ENCODE peak calls at places on chromosomes 1 and 21, in ten cellular contexts. N is prostate gland, Q is colonic mucosa, Y is foreskin fibroblast, T is psoas muscle, G is heart left ventricle, O is DND-41, J is IMR-90, S is astrocyte of the spinal cord, Z is GM12865. X is an unnamed sample.

GRCh38 chr1:77671836-77672235 is 10.6 kb downstream of the ZZZ3 start:
- DNase-seq in T (no peak), N (no peak), S (no peak), Z (no peak), Y (peak), G (no peak), J (peak), Q (no peak), O (no peak), X (no peak)

GRCh38 chr1:7842517-7842916 is 10.3 kb downstream of the UTS2 start:
- DNase-seq in O (no peak), Q (no peak), Z (peak), S (no peak), T (no peak), J (no peak), Y (no peak), G (no peak), N (no peak), X (no peak)

GRCh38 chr21:27083144-27083543 is 116.3 kb upstream of the ADAMTS5 start:
- DNase-seq in G (no peak), Q (no peak), S (no peak), N (no peak), Y (no peak), O (no peak), Z (no peak), J (no peak), T (no peak), X (no peak)

GRCh38 chr1:234372011-234372757 is 1.1 kb upstream of the COA6 start:
- DNase-seq in N (no peak), T (no peak), S (no peak), O (no peak), Z (no peak), J (no peak), Y (no peak), Q (no peak), G (no peak), X (no peak)

GRCh38 chr1:111490220-111490619 is 13.2 kb downstream of the ADORA3 start:
- DNase-seq in N (no peak), T (no peak), Z (no peak), J (no peak), Y (no peak), O (no peak), G (no peak), S (no peak), Q (no peak), X (no peak)

GRCh38 chr1:24711329-24711728 is 33.9 kb upstream of the CLIC4 start:
- DNase-seq in S (no peak), O (no peak), G (no peak), Z (no peak), Q (no peak), J (no peak), T (no peak), Y (no peak), N (no peak), X (no peak)

GRCh38 chr1:234891427-234891826 is 237.2 kb downstream of the TOMM20 start:
- DNase-seq in Q (no peak), S (no peak), J (no peak), Z (no peak), O (no peak), N (no peak), G (no peak), T (no peak), Y (no peak), X (no peak)

GRCh38 chr1:207128336-207128921 is 24.4 kb downstream of the C4BPA start:
- DNase-seq in S (no peak), N (no peak), G (no peak), Y (no peak), J (no peak), T (no peak), Z (no peak), O (no peak), Q (no peak), X (no peak)

GRCh38 chr1:172383541-172383940 is 36.9 kb upstream of the C1orf105 start:
- DNase-seq in J (peak), Y (peak), Q (no peak), O (no peak), N (no peak), G (no peak), S (peak), T (no peak), Z (no peak), X (no peak)

GRCh38 chr21:38139380-38140168 is 117.2 kb upstream of the KCNJ15 start:
- DNase-seq in G (no peak), J (peak), T (no peak), O (no peak), N (peak), Y (peak), Q (no peak), S (peak), Z (no peak), X (no peak)

GRCh38 chr1:187383366-187383765 is 554.6 kb downstream of the PLA2G4A start:
- DNase-seq in T (no peak), J (no peak), Y (no peak), G (no peak), Z (no peak), Q (no peak), S (no peak), N (no peak), O (no peak), X (no peak)

GRCh38 chr1:47757226-47757975 is 239.8 kb downstream of the TRABD2B start:
- DNase-seq in Q (no peak), G (no peak), Z (no peak), J (no peak), N (no peak), Y (no peak), S (no peak), T (no peak), O (no peak), X (no peak)

GRCh38 chr1:173417563-173417962 is 59.6 kb upstream of the PRDX6 start:
- DNase-seq in S (no peak), Q (no peak), J (no peak), G (no peak), T (no peak), N (no peak), Y (no peak), Z (peak), O (no peak), X (no peak)

GRCh38 chr1:78483903-78484302 is 6.9 kb upstream of the PTGFR start:
- DNase-seq in G (no peak), N (no peak), Y (peak), T (peak), Q (no peak), S (no peak), J (peak), O (no peak), Z (no peak), X (no peak)

GRCh38 chr1:25896266-25896665 is 10.0 kb downstream of the STMN1 start:
- DNase-seq in Z (no peak), G (no peak), Q (no peak), N (no peak), O (peak), J (peak), S (peak), Y (peak), T (no peak), X (no peak)

GRCh38 chr21:36126166-36126565 is 8.7 kb upstream of the CBR3 start:
- DNase-seq in O (no peak), G (no peak), T (no peak), J (peak), Q (peak), Y (peak), S (no peak), N (peak), Z (no peak), X (no peak)

GRCh38 chr1:234315091-234315541 is 58.1 kb upstream of the COA6 start:
- DNase-seq in S (peak), Q (no peak), G (no peak), N (no peak), J (peak), Y (peak), Z (peak), O (peak), T (no peak), X (no peak)

GRCh38 chr1:16351994-16352841 is at the start of gene FBXO42:
- DNase-seq in J (peak), Y (peak), Z (peak), Q (peak), N (peak), T (peak), O (peak), S (peak), G (peak), X (peak)

GRCh38 chr1:151540021-151540981 is at the start of gene TUFT1:
- DNase-seq in Z (peak), N (peak), G (peak), T (peak), S (peak), O (peak), Q (peak), J (peak), Y (peak), X (no peak)

GRCh38 chr1:40143891-40144575 is 17.2 kb upstream of the RLF start:
- DNase-seq in Z (peak), T (no peak), Y (peak), Q (peak), J (peak), O (peak), S (peak), N (peak), G (peak), X (peak)

GRCh38 chr1:94658221-94658620 is 116.7 kb upstream of the F3 start:
- DNase-seq in S (peak), Y (peak), Q (no peak), Z (no peak), O (no peak), J (peak), G (peak), N (no peak), T (no peak), X (peak)

GRCh38 chr1:165443539-165444289 is 1.2 kb downstream of the RXRG start:
- DNase-seq in S (no peak), J (no peak), T (peak), G (no peak), O (no peak), Q (no peak), N (no peak), Z (no peak), Y (no peak), X (no peak)

GRCh38 chr1:115098979-115099692 is 9.8 kb upstream of the TSPAN2 start:
- DNase-seq in Y (peak), G (peak), T (no peak), S (peak), J (peak), Q (peak), Z (peak), O (peak), N (peak), X (peak)

GRCh38 chr1:91851130-91852010 is 34.6 kb downstream of the TGFBR3 start:
- DNase-seq in T (peak), O (no peak), N (peak), Z (no peak), Q (peak), S (peak), Y (peak), G (peak), J (peak), X (no peak)
- H3K4me3 ChIP-seq in T (peak), O (no peak), N (no peak), Z (no peak), Q (no peak), S (peak), Y (peak), G (peak), J (peak), X (no peak)

DNA sequence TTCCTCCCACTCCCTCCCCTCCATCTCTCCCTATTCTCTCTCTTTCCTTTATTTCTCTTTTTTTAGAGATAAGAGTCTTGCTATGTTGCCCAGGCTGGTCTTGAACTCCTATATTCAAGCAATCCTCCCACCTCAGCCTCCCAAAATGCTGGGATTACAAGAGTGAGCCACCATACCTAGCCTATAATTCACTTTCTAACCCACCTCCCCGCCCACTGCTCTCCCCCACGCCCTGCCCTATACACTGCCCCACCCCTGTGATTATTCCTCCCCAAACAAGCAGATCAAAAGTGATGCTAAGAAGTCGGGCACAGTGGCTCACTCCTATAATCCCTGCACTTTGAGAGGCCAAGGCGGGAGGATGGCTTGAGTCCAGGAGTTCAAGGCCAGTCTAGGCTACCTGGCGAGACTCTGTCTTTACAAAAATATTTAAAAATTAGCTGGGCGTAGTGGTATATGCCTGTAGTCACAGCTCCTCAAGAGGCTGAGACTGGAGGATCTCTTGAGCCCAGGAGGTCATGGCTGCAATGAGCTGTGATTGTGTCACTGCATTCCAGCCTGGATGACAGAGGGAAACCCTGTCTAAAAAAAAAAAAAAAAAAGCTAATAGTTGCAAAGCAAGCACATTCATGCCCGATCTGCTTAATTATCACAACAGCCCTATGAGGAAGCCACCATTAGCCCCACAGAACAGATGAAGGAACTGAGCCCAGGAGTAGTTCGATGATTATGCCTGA is 12.8 kb upstream of the E2F2 start:
- DNase-seq in O (no peak), Z (no peak), T (no peak), Q (no peak), J (peak), G (no peak), N (no peak), Y (peak), S (no peak), X (no peak)
- TF ChIP-seq CTCF in O (no peak), Z (no peak), T (no peak), Q (no peak), J (no peak), G (no peak), N (no peak), Y (no peak), S (no peak), X (no peak)

DNA sequence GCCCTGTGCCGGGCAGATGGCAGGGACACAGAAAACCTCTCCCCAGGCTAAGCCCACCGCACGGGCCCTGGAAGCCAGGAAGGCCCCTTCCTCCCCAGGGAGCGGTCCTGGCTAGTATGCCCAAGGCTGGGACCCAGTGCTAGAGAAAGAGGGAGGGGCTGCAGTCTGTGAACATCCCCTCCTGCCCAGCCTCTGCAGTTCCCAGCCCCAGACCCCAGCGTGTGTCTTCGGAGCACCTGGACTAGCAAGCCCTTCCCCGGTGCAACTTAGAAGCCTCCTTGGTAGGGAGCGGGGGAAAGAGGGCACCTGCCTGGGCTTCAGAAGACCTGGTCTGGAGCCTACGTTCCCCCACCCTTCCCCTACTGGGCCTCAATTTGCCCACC is 2.1 kb downstream of the PLEKHG5 start:
- DNase-seq in J (no peak), N (no peak), G (no peak), O (no peak), Q (no peak), S (no peak), Z (no peak), T (no peak), Y (no peak), X (no peak)
- H3K4me3 ChIP-seq in J (no peak), N (no peak), G (peak), O (peak), Q (no peak), S (peak), Z (no peak), T (no peak), Y (no peak), X (no peak)

GRCh38 chr1:200131551-200132125 is 104.1 kb downstream of the NR5A2 start:
- DNase-seq in N (no peak), J (peak), G (no peak), Y (peak), O (no peak), Z (no peak), S (peak), Q (peak), T (no peak), X (no peak)
- TF ChIP-seq CTCF in N (no peak), J (no peak), G (no peak), Y (no peak), O (no peak), Z (no peak), S (no peak), Q (no peak), T (no peak), X (no peak)

GRCh38 chr1:232012773-232013386 is 386.3 kb downstream of the DISC1 start:
- DNase-seq in S (peak), Z (no peak), G (peak), T (peak), N (no peak), Y (peak), O (no peak), Q (peak), J (peak), X (peak)
- H3K4me3 ChIP-seq in S (no peak), Z (no peak), G (peak), T (no peak), N (no peak), Y (no peak), O (no peak), Q (no peak), J (no peak), X (no peak)

X was measured in AG09309.